ENCODE peak calls at places on chromosome 22, in ten cellular contexts. Y is AG04450; I is WERI-Rb-1; K is CD8-positive, alpha-beta T cell; O is heart right ventricle; E is PC-3; V is psoas muscle; Q is IMR-90; A is kidney; M is GM23338. P is an unnamed sample.

GRCh38 chr22:41284465-41284864 is 1.5 kb downstream of the RANGAP1 start:
- DNase-seq in E (no peak), K (no peak), M (no peak), I (no peak), A (no peak), O (no peak), V (no peak), Q (no peak), Y (no peak), P (no peak)

GRCh38 chr22:48373626-48374173 is 1454.0 kb downstream of the BRD1 start:
- DNase-seq in A (no peak), O (no peak), K (no peak), Y (no peak), I (no peak), E (no peak), Q (no peak), V (no peak), M (no peak), P (no peak)

GRCh38 chr22:20787223-20787622 is 13.3 kb downstream of the SERPIND1 start:
- DNase-seq in Y (no peak), V (no peak), I (no peak), Q (no peak), M (no peak), A (no peak), K (no peak), E (no peak), O (no peak), P (no peak)

GRCh38 chr22:47154621-47155081 is 392.2 kb downstream of the TBC1D22A start:
- DNase-seq in A (no peak), M (no peak), Y (peak), E (peak), K (no peak), O (peak), I (no peak), V (peak), Q (peak), P (no peak)

GRCh38 chr22:19807914-19808872 is 46.5 kb downstream of the GNB1L start:
- DNase-seq in M (no peak), O (no peak), Q (no peak), E (no peak), I (peak), A (peak), Y (no peak), K (no peak), V (no peak), P (no peak)

GRCh38 chr22:27724706-27725105 is 76.8 kb downstream of the MN1 start:
- DNase-seq in M (no peak), A (no peak), Q (peak), I (no peak), Y (no peak), K (no peak), E (no peak), O (no peak), V (no peak), P (no peak)

GRCh38 chr22:32904044-32904443 is 102.5 kb downstream of the TIMP3 start:
- DNase-seq in Y (no peak), O (peak), E (peak), I (peak), K (no peak), Q (peak), M (peak), A (no peak), V (no peak), P (no peak)

GRCh38 chr22:27144345-27144744 is 487.0 kb downstream of the MIAT start:
- DNase-seq in Y (no peak), M (peak), E (no peak), I (no peak), V (no peak), A (no peak), K (no peak), O (no peak), Q (no peak), P (no peak)

GRCh38 chr22:31919730-31920129 is 24.6 kb upstream of the YWHAH start:
- DNase-seq in V (no peak), M (no peak), K (no peak), Y (no peak), O (no peak), E (no peak), I (no peak), A (no peak), Q (no peak), P (no peak)

GRCh38 chr22:17106785-17107546 is 14.2 kb downstream of the TMEM121B start:
- DNase-seq in A (no peak), O (no peak), E (no peak), I (peak), Q (no peak), M (no peak), K (no peak), Y (no peak), V (no peak), P (no peak)

GRCh38 chr22:25368271-25368670 is 148.8 kb downstream of the CRYBB2 start:
- DNase-seq in V (peak), K (no peak), O (no peak), Q (peak), Y (peak), E (peak), A (peak), I (no peak), M (no peak), P (no peak)
- H3K4me3 ChIP-seq in V (no peak), K (no peak), O (no peak), Q (no peak), Y (no peak), E (no peak), A (no peak), I (no peak), M (no peak), P (no peak)

GRCh38 chr22:50114221-50114981 is 24.6 kb downstream of the MOV10L1 start:
- DNase-seq in A (no peak), M (no peak), V (no peak), E (peak), O (no peak), Q (peak), I (no peak), K (no peak), Y (peak), P (no peak)

GRCh38 chr22:50117168-50117762 is 27.5 kb downstream of the MOV10L1 start:
- DNase-seq in I (no peak), O (no peak), A (no peak), V (no peak), Y (no peak), K (no peak), Q (no peak), M (no peak), E (no peak), P (no peak)

GRCh38 chr22:50115693-50116092 is 25.9 kb downstream of the MOV10L1 start:
- DNase-seq in E (peak), M (no peak), K (no peak), Y (no peak), Q (peak), I (no peak), A (peak), O (no peak), V (no peak), P (no peak)

GRCh38 chr22:50111056-50111455 is 21.2 kb downstream of the MOV10L1 start:
- DNase-seq in O (no peak), E (no peak), K (no peak), V (no peak), M (peak), Y (no peak), A (no peak), I (no peak), Q (no peak), P (no peak)

GRCh38 chr22:50112151-50113118 is 22.6 kb downstream of the MOV10L1 start:
- DNase-seq in I (no peak), K (no peak), Q (peak), V (no peak), M (no peak), A (no peak), O (peak), E (peak), Y (peak), P (no peak)
- H3K4me3 ChIP-seq in I (no peak), K (no peak), Q (no peak), V (no peak), M (no peak), A (no peak), O (no peak), E (no peak), Y (no peak), P (no peak)

GRCh38 chr22:23713696-23714595 is 23.1 kb downstream of the RGL4 start:
- DNase-seq in I (no peak), O (no peak), Y (no peak), K (no peak), M (no peak), A (peak), Q (no peak), V (no peak), E (no peak), P (no peak)

GRCh38 chr22:23716811-23717801 is 26.3 kb downstream of the RGL4 start:
- DNase-seq in M (peak), K (peak), O (peak), V (peak), I (peak), Y (peak), E (peak), A (peak), Q (peak), P (peak)

GRCh38 chr22:23714596-23715588 is 24.1 kb downstream of the RGL4 start:
- DNase-seq in K (no peak), O (no peak), I (no peak), M (no peak), E (no peak), V (no peak), A (no peak), Q (no peak), Y (no peak), P (no peak)

GRCh38 chr22:23718371-23719165 is 27.8 kb downstream of the RGL4 start:
- DNase-seq in M (no peak), V (no peak), A (no peak), I (no peak), Q (no peak), O (no peak), K (no peak), Y (no peak), E (no peak), P (no peak)

GRCh38 chr22:23715811-23716355 is 25.1 kb downstream of the RGL4 start:
- DNase-seq in I (no peak), Q (no peak), O (no peak), M (no peak), Y (no peak), E (no peak), V (no peak), A (no peak), K (no peak), P (no peak)
- H3K4me3 ChIP-seq in I (no peak), Q (no peak), O (peak), M (peak), Y (peak), E (peak), V (peak), A (peak), K (peak), P (peak)

GRCh38 chr22:38316340-38317236 is 645 bp downstream of the CSNK1E start:
- DNase-seq in O (peak), K (peak), I (peak), Y (no peak), Q (peak), M (peak), V (peak), A (peak), E (no peak), P (peak)

GRCh38 chr22:38317237-38317994 is at the start of gene CSNK1E:
- DNase-seq in A (peak), E (peak), V (peak), K (peak), Y (no peak), O (peak), I (peak), M (peak), Q (peak), P (no peak)

GRCh38 chr22:38315801-38316339 is 1.4 kb downstream of the CSNK1E start:
- DNase-seq in O (no peak), Y (no peak), A (no peak), V (no peak), I (no peak), E (no peak), M (no peak), K (no peak), Q (no peak), P (no peak)

GRCh38 chr22:38318792-38319773 is 1.9 kb upstream of the CSNK1E start:
- DNase-seq in M (peak), K (no peak), Y (no peak), I (peak), Q (no peak), A (no peak), O (no peak), E (no peak), V (no peak), P (no peak)

GRCh38 chr22:38317995-38318715 is 922 bp upstream of the CSNK1E start:
- DNase-seq in O (peak), Y (peak), K (no peak), M (no peak), A (peak), Q (peak), E (peak), V (peak), I (peak), P (no peak)
- H3K4me3 ChIP-seq in O (peak), Y (peak), K (no peak), M (peak), A (peak), Q (peak), E (peak), V (peak), I (peak), P (peak)

DNA sequence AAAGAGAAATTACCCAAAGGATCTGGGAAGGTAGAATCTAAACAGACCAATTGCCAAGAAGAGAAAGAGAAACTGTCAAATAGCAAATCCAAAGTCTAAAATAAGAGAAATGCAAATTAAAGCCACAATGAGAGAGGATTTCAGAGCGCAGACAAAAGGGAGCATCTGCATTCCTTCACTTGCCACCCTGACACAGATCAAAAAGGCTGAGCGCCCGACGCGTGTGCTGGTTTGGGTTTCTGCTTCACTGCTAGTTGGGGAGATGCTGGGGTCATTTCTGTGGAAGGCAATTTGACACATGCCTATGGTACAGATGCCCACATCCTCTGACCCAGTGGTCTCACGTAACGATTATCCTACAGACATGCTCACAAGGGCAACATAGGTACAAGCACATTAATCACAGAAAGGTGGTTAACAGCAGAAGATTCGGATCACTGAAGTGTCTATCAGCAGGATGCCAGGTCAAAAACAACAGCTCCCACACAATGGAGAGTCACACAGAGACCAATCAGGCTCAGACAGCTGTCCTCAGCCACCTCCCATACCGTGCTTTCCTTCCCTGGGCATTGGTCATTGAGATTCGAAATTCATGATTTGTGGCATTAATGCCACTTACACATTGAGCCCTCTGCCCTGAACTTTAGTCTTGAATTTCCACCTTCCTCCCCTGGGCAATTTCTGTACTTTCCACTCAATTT is 55.7 kb downstream of the SHISAL1 start:
- DNase-seq in A (no peak), Y (no peak), I (no peak), Q (no peak), M (no peak), O (no peak), K (no peak), V (no peak), E (no peak), P (no peak)
- H3K4me3 ChIP-seq in A (no peak), Y (no peak), I (no peak), Q (no peak), M (no peak), O (no peak), K (no peak), V (no peak), E (no peak), P (no peak)

GRCh38 chr22:33986954-33987353 is 66.7 kb upstream of the LARGE1 start:
- DNase-seq in O (no peak), I (no peak), E (no peak), Y (no peak), K (no peak), Q (no peak), V (no peak), A (no peak), M (peak), P (no peak)
- H3K4me3 ChIP-seq in O (no peak), I (no peak), E (no peak), Y (no peak), K (no peak), Q (no peak), V (no peak), A (no peak), M (no peak), P (no peak)

DNA sequence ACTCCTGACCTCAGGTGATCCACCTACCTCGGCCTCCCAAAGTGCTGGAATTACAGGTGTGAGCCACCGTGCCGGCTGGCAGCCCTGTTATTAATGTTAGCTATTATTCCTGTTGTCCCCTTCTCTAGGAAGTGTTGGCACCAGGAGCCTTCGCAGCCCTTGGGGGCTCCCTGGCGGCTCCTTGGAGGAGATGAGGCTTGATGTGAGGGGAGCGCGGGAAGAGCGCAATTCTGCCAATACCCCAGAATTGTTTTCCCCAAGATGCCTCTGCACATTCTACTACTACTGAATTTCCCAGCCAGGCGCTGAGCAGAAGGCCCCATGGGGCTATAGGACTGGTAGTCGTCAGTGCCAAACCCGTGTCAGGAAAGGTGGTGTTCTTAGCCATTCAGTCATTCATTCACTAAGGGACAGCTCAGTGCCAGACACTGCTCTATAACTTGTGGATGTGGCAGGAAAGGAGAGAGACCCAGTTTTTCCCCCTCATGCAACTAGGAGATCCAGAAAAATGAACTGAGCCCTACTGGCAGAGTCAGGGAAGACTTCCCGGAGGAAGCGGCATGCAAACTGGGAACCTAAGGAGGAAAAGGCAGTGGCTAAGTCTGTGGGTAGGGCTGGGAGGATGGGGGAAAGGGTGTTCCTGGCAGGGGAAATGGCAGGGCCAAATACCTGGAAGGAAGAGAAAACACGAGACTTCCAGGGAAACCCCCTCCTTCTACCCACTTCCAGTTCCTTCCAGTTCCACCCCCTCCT is 3.5 kb downstream of the FBLN1 start:
- DNase-seq in O (no peak), V (no peak), K (no peak), I (no peak), Q (no peak), Y (no peak), M (peak), A (peak), E (no peak), P (no peak)
- H3K4me3 ChIP-seq in O (no peak), V (no peak), K (no peak), I (no peak), Q (no peak), Y (peak), M (no peak), A (no peak), E (no peak), P (no peak)

DNA sequence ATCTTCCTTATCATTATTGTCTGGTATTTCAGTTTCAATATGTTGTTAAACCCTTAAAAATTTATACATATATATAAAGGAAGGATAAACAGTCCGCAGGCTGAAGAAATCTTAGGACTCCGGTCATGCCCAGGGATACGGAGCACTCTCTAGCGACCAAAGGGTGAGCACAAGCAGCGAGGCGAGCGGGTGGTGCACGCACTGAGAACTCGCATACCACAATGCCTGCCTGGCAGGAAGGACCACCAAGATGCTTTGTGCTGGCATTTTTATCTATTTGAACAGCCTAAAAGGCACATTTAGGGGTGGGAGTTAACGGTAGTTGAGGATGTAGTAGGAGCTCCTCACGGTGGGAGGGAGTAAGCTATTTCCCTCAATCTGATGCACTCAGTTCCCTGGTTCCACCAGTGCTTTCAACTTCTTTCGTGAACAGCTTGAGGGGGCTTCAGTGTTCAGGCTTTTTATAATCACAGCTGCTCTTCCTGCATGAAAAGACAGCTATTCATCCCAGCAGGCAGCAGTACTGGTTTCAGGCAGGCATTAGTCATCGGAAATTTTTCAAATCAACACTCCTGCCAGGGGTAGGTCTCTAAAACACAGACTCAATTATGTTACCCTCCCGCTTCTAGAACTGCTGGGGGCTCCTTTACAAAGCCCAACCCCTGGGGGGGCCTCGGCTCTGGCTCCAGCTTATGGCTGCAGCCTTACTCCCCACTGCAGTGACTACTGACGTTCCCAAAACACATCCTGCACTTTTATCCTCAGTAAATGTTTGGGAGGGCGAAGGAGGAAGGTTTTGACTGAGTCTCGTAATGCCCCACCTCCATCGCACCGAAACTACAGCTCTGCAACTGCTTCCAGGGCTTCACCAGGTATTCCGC is 6.0 kb downstream of the POLDIP3 start:
- DNase-seq in E (peak), Q (peak), A (peak), M (no peak), Y (peak), I (no peak), O (no peak), K (no peak), V (no peak), P (no peak)
- H3K4me3 ChIP-seq in E (no peak), Q (no peak), A (no peak), M (no peak), Y (peak), I (no peak), O (no peak), K (no peak), V (no peak), P (peak)